ENCODE peak calls at places on chromosome 18, in seven cellular contexts. C is iPS DF 6.9; E is astrocyte; I is CD4-positive, alpha-beta memory T cell; F is heart left ventricle; R is K562; Z is colonic mucosa. O is an unnamed sample.

GRCh38 chr18:36655894-36656293 is 172.9 kb downstream of the TPGS2 start:
- DNase-seq in C (no peak), E (no peak), I (no peak), F (no peak), R (no peak), Z (no peak), O (no peak)

GRCh38 chr18:35497006-35497333 is 790 bp downstream of the INO80C start:
- DNase-seq in C (no peak), E (peak), I (no peak), F (no peak), R (peak), Z (peak), O (no peak)

GRCh38 chr18:58314284-58314683 is 270.3 kb downstream of the NEDD4L start:
- DNase-seq in C (no peak), E (peak), I (no peak), F (no peak), R (no peak), Z (no peak), O (no peak)

GRCh38 chr18:7629416-7629815 is 62.3 kb downstream of the PTPRM start:
- DNase-seq in C (no peak), E (no peak), I (no peak), F (no peak), R (no peak), Z (no peak), O (no peak)

GRCh38 chr18:22913861-22914260 is 19.3 kb upstream of the RBBP8 start:
- DNase-seq in C (peak), E (no peak), I (no peak), F (no peak), R (no peak), Z (peak), O (no peak)

GRCh38 chr18:59744271-59744721 is 47.1 kb upstream of the CCBE1 start:
- DNase-seq in C (no peak), E (peak), I (no peak), F (no peak), R (no peak), Z (no peak), O (no peak)

GRCh38 chr18:44536041-44536440 is 144.6 kb upstream of the SETBP1 start:
- DNase-seq in C (no peak), E (peak), I (no peak), F (no peak), R (no peak), Z (no peak), O (no peak)

GRCh38 chr18:39260565-39260964 is 1695.0 kb upstream of the CELF4 start:
- DNase-seq in C (no peak), E (no peak), I (no peak), F (no peak), R (no peak), Z (no peak), O (no peak)

GRCh38 chr18:57624988-57625387 is 3.4 kb upstream of the NARS1 start:
- DNase-seq in C (no peak), E (peak), I (no peak), F (no peak), R (no peak), Z (no peak), O (no peak)

GRCh38 chr18:25298853-25299274 is 53.1 kb downstream of the ZNF521 start:
- DNase-seq in C (no peak), E (peak), I (no peak), F (peak), R (peak), Z (no peak), O (no peak)

GRCh38 chr18:63017977-63018376 is 301.6 kb downstream of the BCL2 start:
- DNase-seq in C (no peak), E (no peak), I (no peak), F (no peak), R (no peak), Z (no peak), O (no peak)

DNA sequence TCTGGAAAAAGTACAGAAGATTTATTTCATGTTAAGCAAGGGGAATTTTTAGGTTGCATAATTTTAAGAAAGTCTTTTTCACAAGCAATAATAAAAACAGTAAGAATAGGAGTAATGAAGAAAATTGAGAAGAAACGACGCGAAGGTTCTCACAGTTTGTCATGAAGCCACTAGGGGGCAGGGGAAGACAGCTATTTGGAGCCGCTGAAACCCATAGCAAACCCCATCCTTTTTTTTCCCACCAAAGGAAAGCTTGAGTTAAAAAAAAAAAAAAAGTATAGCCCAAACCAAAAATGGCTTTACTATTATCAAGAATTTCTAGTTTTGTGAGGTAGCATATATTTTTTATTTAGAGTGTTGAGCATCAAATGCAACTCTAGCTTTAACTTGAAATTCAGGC is 300.9 kb downstream of the PHLPP1 start:
- DNase-seq in C (no peak), E (peak), I (peak), F (no peak), R (peak), Z (peak), O (peak)
- H3K27ac ChIP-seq in C (no peak), E (no peak), I (no peak), F (no peak), R (no peak), Z (no peak), O (no peak)

GRCh38 chr18:27922780-27923179 is 254.2 kb downstream of the CDH2 start:
- DNase-seq in C (no peak), E (no peak), I (no peak), F (no peak), R (no peak), Z (no peak), O (no peak)

GRCh38 chr18:27921392-27921791 is 255.5 kb downstream of the CDH2 start:
- DNase-seq in C (no peak), E (peak), I (no peak), F (no peak), R (no peak), Z (no peak), O (no peak)

DNA sequence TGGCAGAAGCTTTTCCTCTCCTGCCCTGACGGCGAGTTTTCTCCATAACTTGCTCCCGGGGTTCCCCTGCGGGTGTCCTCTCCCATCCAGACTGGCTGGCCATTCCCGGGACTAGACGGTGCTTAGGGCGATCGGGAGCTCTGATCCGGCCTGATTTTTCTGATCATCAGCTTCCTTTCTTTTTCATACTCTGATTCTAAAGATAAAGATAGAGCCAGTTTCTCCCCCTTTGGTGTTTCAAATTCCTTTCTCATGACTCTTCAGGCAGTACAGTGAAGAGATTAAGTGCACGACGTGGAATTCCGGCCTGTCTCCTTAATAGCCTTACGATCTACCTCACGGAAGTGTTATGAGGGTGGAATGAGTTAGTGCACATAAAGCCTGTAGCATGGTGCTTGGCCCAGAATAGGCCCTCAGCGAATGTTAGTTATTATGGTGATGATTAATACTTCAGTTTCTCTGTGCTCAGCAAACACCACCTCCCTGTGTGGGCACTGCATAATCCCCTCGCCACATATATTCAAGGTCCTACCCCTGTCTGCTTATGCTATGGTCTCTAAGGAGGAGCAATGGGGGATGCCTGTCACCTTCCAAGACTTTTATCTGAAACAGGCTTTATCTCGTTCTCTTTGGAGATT is 254.9 kb downstream of the CDH2 start:
- DNase-seq in C (no peak), E (peak), I (peak), F (no peak), R (no peak), Z (no peak), O (no peak)
- H3K27ac ChIP-seq in C (no peak), E (peak), I (no peak), F (no peak), R (no peak), Z (no peak), O (no peak)

GRCh38 chr18:78986018-78986481 is 6.4 kb downstream of the SALL3 start:
- DNase-seq in C (no peak), E (peak), I (no peak), F (no peak), R (no peak), Z (no peak), O (peak)
- H3K27ac ChIP-seq in C (no peak), E (no peak), I (no peak), F (no peak), R (no peak), Z (no peak), O (no peak)

DNA sequence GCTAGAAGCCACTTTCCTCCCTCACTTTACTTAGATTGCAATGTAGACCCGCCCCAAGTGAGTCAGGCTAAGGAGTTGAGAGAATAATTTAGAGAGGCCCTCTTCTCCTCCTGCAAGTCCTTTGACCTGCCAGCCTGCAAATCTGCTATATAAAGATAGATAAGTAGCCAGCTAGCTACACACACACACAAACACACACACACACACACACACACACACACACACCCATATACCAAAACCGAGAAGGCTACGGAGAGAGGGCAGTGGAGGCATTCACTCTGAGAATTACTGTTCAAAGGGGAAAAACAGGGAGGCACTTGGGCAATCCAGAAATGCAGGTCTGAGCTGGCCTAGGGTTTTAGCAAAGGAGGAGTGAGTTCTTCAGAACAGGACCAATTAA is 23.0 kb upstream of the SMAD7 start:
- DNase-seq in C (no peak), E (no peak), I (no peak), F (no peak), R (no peak), Z (peak), O (no peak)
- H3K27ac ChIP-seq in C (no peak), E (no peak), I (no peak), F (no peak), R (no peak), Z (no peak), O (no peak)

GRCh38 chr18:32378705-32379104 is 92.0 kb downstream of the GAREM1 start:
- DNase-seq in C (no peak), E (peak), I (no peak), F (no peak), R (no peak), Z (peak), O (no peak)
- H3K27ac ChIP-seq in C (no peak), E (no peak), I (no peak), F (peak), R (no peak), Z (peak), O (no peak)

GRCh38 chr18:2655153-2655953 is at the start of gene SMCHD1:
- DNase-seq in C (no peak), E (peak), I (peak), F (peak), R (peak), Z (peak), O (peak)

GRCh38 chr18:2654828-2655152 is 736 bp upstream of the SMCHD1 start:
- DNase-seq in C (no peak), E (no peak), I (peak), F (no peak), R (no peak), Z (no peak), O (no peak)

GRCh38 chr18:2655954-2656236 is 369 bp downstream of the SMCHD1 start:
- DNase-seq in C (no peak), E (peak), I (peak), F (no peak), R (no peak), Z (no peak), O (no peak)

GRCh38 chr18:2653467-2653866 is 2.1 kb upstream of the SMCHD1 start:
- DNase-seq in C (no peak), E (no peak), I (no peak), F (no peak), R (no peak), Z (no peak), O (peak)

GRCh38 chr18:2654105-2654827 is 1.3 kb upstream of the SMCHD1 start:
- DNase-seq in C (no peak), E (peak), I (no peak), F (no peak), R (no peak), Z (no peak), O (peak)
- H3K27ac ChIP-seq in C (no peak), E (peak), I (peak), F (peak), R (peak), Z (peak), O (peak)

O was measured in OCI-LY7.